ENCODE peak calls at places on chromosome 14, in four cellular contexts. T is caudate nucleus, H is ovary, P is psoas muscle. J is an unnamed sample.

GRCh38 chr14:101972126-101972785 is 7.9 kb downstream of the DYNC1H1 start:
- DNase-seq in T (peak), H (peak), P (peak), J (no peak)

GRCh38 chr14:99579077-99579836 is 24.8 kb downstream of the CCDC85C start:
- DNase-seq in T (no peak), H (no peak), P (no peak), J (no peak)

GRCh38 chr14:61585598-61586538 is 109.4 kb upstream of the HIF1A start:
- DNase-seq in T (peak), H (peak), P (peak), J (no peak)

GRCh38 chr14:88013750-88014349 is 8.9 kb downstream of the GPR65 start:
- DNase-seq in T (peak), H (peak), P (peak), J (peak)

GRCh38 chr14:97458302-97459137 is 661.3 kb downstream of the VRK1 start:
- DNase-seq in T (peak), H (no peak), P (no peak), J (peak)

GRCh38 chr14:79395061-79395460 is 816.2 kb downstream of the DIO2 start:
- DNase-seq in T (no peak), H (no peak), P (no peak), J (no peak)

GRCh38 chr14:45065951-45066350 is 18.0 kb upstream of the PRPF39 start:
- DNase-seq in T (no peak), H (no peak), P (no peak), J (no peak)

GRCh38 chr14:32419429-32419828 is 90.3 kb downstream of the AKAP6 start:
- DNase-seq in T (no peak), H (no peak), P (no peak), J (no peak)

GRCh38 chr14:93629636-93630035 is 158.6 kb downstream of the PRIMA1 start:
- DNase-seq in T (no peak), H (no peak), P (no peak), J (no peak)

GRCh38 chr14:78358631-78359030 is 188.5 kb downstream of the NRXN3 start:
- DNase-seq in T (peak), H (no peak), P (no peak), J (no peak)

GRCh38 chr14:39268393-39268792 is 34.7 kb downstream of the MIA2 start:
- DNase-seq in T (no peak), H (no peak), P (no peak), J (no peak)

GRCh38 chr14:71203306-71203705 is 296.0 kb downstream of the PCNX1 start:
- DNase-seq in T (no peak), H (no peak), P (no peak), J (no peak)

GRCh38 chr14:101075025-101075800 is 171.7 kb upstream of the RTL1 start:
- DNase-seq in T (no peak), H (no peak), P (no peak), J (no peak)

GRCh38 chr14:77043177-77043983 is 14.9 kb upstream of the IRF2BPL start:
- DNase-seq in T (peak), H (peak), P (peak), J (no peak)

GRCh38 chr14:103856105-103856504 is 8.7 kb upstream of the PPP1R13B start:
- DNase-seq in T (no peak), H (no peak), P (no peak), J (no peak)

GRCh38 chr14:105163040-105163742 is 5.4 kb downstream of the JAG2 start:
- DNase-seq in T (no peak), H (no peak), P (no peak), J (no peak)

GRCh38 chr14:25102788-25103187 is 52.8 kb upstream of the STXBP6 start:
- DNase-seq in T (no peak), H (no peak), P (no peak), J (no peak)

GRCh38 chr14:105124837-105125222 is 43.7 kb downstream of the JAG2 start:
- DNase-seq in T (no peak), H (no peak), P (no peak), J (no peak)

GRCh38 chr14:44404021-44404420 is 103.1 kb downstream of the FSCB start:
- DNase-seq in T (no peak), H (no peak), P (no peak), J (no peak)

GRCh38 chr14:104722938-104723650 is 935 bp upstream of the ADSS1 start:
- DNase-seq in T (no peak), H (no peak), P (no peak), J (no peak)

GRCh38 chr14:60632777-60633176 is 16.5 kb downstream of the SIX1 start:
- DNase-seq in T (no peak), H (no peak), P (no peak), J (no peak)

GRCh38 chr14:101193126-101193844 is 289.8 kb upstream of the RTL1 start:
- DNase-seq in T (no peak), H (peak), P (no peak), J (no peak)

GRCh38 chr14:63499701-63500250 is 43.4 kb downstream of the PPP2R5E start:
- DNase-seq in T (no peak), H (no peak), P (no peak), J (no peak)

GRCh38 chr14:51996148-51996746 is 6.9 kb downstream of the RTRAF start:
- DNase-seq in T (no peak), H (no peak), P (no peak), J (no peak)

GRCh38 chr14:106826833-106827369 is 1300.5 kb downstream of the TMEM121 start:
- DNase-seq in T (no peak), H (no peak), P (no peak), J (no peak)

GRCh38 chr14:21084988-21085853 is 13.2 kb downstream of the ZNF219 start:
- DNase-seq in T (no peak), H (no peak), P (no peak), J (no peak)

GRCh38 chr14:103057028-103057371 is 349 bp downstream of the CDC42BPB start:
- DNase-seq in T (no peak), H (peak), P (no peak), J (no peak)

GRCh38 chr14:83575301-83575700 is 1954.6 kb upstream of the FLRT2 start:
- DNase-seq in T (no peak), H (no peak), P (no peak), J (no peak)

GRCh38 chr14:100610511-100611217 is 23.4 kb upstream of the BEGAIN start:
- DNase-seq in T (no peak), H (no peak), P (no peak), J (no peak)

GRCh38 chr14:51817326-51817725 is 43.1 kb upstream of the GNG2 start:
- DNase-seq in T (no peak), H (no peak), P (no peak), J (no peak)

GRCh38 chr14:56989359-56989758 is 179.1 kb upstream of the OTX2 start:
- DNase-seq in T (no peak), H (no peak), P (no peak), J (no peak)

GRCh38 chr14:105092912-105093425 is 27.7 kb upstream of the GPR132 start:
- DNase-seq in T (no peak), H (peak), P (peak), J (peak)

GRCh38 chr14:91352696-91353692 is 64.6 kb downstream of the CCDC88C start:
- DNase-seq in T (no peak), H (no peak), P (no peak), J (no peak)

GRCh38 chr14:89443002-89443660 is 26.1 kb upstream of the FOXN3 start:
- DNase-seq in T (no peak), H (no peak), P (no peak), J (no peak)

GRCh38 chr14:96086574-96087077 is 47.5 kb downstream of the C14orf132 start:
- DNase-seq in T (no peak), H (no peak), P (no peak), J (no peak)

GRCh38 chr14:24162083-24162482 is 1.0 kb downstream of the IRF9 start:
- DNase-seq in T (no peak), H (peak), P (no peak), J (no peak)

GRCh38 chr14:31902002-31902401 is 175.1 kb upstream of the ARHGAP5 start:
- DNase-seq in T (no peak), H (no peak), P (no peak), J (no peak)

GRCh38 chr14:51636109-51636508 is 15.6 kb upstream of the FRMD6 start:
- DNase-seq in T (no peak), H (no peak), P (no peak), J (no peak)

GRCh38 chr14:36465178-36465577 is 54.9 kb downstream of the NKX2-1 start:
- DNase-seq in T (no peak), H (no peak), P (no peak), J (no peak)

GRCh38 chr14:91144425-91145145 is 30.7 kb downstream of the DGLUCY start:
- DNase-seq in T (no peak), H (no peak), P (no peak), J (no peak)

DNA sequence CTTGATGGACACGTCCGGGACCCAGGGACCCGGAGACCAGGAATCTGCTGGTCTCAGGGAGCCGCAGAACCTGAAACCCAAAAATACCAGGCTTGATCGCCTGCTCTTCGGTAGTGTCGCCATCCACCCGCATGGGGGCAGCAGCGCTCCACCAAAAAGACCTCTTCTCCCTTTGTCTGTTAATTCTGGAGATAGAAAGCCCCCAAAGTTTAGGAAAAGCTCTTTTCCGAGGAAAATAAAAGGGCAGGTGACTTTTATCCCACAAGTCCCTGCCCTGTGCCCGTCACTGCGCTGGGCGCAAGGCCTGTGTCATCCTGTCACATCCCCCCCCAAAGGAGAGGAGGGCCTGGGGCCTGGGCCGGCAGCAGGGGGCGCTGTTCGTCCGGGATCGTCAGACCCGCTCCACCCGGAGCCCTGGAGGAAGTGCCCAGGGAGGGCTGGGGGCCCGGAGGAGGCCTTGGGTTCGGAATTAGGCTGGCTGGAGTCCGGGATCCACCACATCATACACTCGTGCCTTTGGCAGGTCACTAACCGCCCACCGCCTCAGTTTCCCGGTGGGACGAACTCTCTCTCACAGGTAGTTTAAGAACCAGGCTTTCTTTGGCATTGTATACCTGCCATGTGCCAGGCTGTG is 31.9 kb downstream of the DAD1 start:
- DNase-seq in T (peak), H (peak), P (peak), J (peak)
- H3K27ac ChIP-seq in T (peak), H (no peak), P (peak), J (peak)

DNA sequence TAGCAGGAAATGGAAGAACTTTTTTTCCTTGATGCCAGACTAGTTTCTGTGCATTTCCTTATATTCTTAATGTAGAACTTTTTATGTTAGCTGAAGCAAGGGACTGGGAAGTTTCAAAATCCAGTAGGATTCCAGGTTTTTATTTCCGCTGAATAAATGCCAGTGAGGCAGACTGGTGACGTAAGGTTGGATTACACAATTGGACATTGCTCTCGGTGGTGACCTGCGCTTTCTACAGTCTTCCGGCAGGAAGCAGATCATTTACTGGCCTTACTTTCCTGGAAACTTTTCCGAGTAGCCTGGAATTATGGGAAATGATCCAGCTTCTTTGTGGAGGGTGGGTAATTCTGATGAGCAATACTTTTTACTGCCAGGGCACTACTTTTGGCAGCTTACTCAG is 3.6 kb downstream of the IFT43 start:
- DNase-seq in T (no peak), H (no peak), P (no peak), J (no peak)
- H3K27ac ChIP-seq in T (no peak), H (no peak), P (peak), J (no peak)

DNA sequence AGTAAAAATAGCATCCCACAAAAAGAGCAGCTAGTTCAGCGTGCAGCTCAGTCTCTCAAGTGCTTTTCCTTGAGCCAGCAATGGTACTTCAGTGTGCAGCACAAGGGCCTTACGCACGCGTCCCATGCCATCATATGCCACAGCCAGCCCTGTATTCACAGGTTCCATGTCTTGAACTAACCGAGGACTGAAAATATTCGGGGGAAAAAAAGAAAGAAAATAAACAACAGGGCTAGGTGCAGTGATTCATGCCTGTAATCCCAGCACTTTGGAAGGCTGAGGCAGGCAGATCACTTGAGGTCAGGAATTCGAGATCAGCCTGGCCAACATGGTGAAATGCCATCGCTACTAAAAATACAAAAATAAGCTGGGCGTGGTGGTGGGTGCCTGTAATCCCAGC is 28.6 kb downstream of the ATG14 start:
- DNase-seq in T (no peak), H (no peak), P (no peak), J (no peak)
- H3K27ac ChIP-seq in T (no peak), H (no peak), P (peak), J (no peak)

GRCh38 chr14:64723691-64724577 is 19.7 kb downstream of the PLEKHG3 start:
- DNase-seq in T (peak), H (no peak), P (no peak), J (no peak)
- H3K27ac ChIP-seq in T (peak), H (no peak), P (peak), J (peak)

GRCh38 chr14:73742520-73743238 is 28.5 kb upstream of the PNMA1 start:
- DNase-seq in T (no peak), H (no peak), P (no peak), J (no peak)
- H3K27ac ChIP-seq in T (peak), H (peak), P (peak), J (peak)

GRCh38 chr14:92539419-92539818 is 25.8 kb downstream of the RIN3 start:
- DNase-seq in T (no peak), H (no peak), P (no peak), J (no peak)
- H3K27ac ChIP-seq in T (no peak), H (peak), P (peak), J (no peak)

J was measured in CD4-positive, alpha-beta T cell.